ENCODE peak calls at places on chromosomes 5 and 9, in eight cellular contexts. One of them, this sample, is unnamed.

GRCh38 chr5:67164856-67165523 is 31.6 kb downstream of the CD180 start:
- DNase-seq in CD8-positive, alpha-beta T cell: no peak
- DNase-seq in stimulated activated CD8-positive, alpha-beta memory T cell treated with anti-CD3 and anti-CD28 coated beads, Interleukin-12 subunit alpha, Interleukin-12 subunit beta, amount 100 ng/mL, for 1 hour: no peak
- DNase-seq in T-helper 9 cell: no peak
- DNase-seq in germinal center: no peak
- DNase-seq in brain microvascular endothelial cell: no peak
- DNase-seq in A549: no peak
- DNase-seq in H9: no peak
- DNase-seq in this sample: no peak

GRCh38 chr9:126609711-126610388 is 3.9 kb upstream of the LMX1B start:
- DNase-seq in germinal center: no peak
- DNase-seq in A549: no peak
- DNase-seq in stimulated activated CD8-positive, alpha-beta memory T cell treated with anti-CD3 and anti-CD28 coated beads, Interleukin-12 subunit alpha, Interleukin-12 subunit beta, amount 100 ng/mL, for 1 hour: no peak
- DNase-seq in CD8-positive, alpha-beta T cell: no peak
- DNase-seq in T-helper 9 cell: no peak
- DNase-seq in brain microvascular endothelial cell: no peak
- DNase-seq in H9: no peak
- DNase-seq in this sample: no peak

GRCh38 chr5:174690256-174690655 is 34.1 kb upstream of the MSX2 start:
- DNase-seq in A549: peak
- DNase-seq in brain microvascular endothelial cell: no peak
- DNase-seq in H9: peak
- DNase-seq in stimulated activated CD8-positive, alpha-beta memory T cell treated with anti-CD3 and anti-CD28 coated beads, Interleukin-12 subunit alpha, Interleukin-12 subunit beta, amount 100 ng/mL, for 1 hour: no peak
- DNase-seq in T-helper 9 cell: no peak
- DNase-seq in germinal center: no peak
- DNase-seq in CD8-positive, alpha-beta T cell: no peak
- DNase-seq in this sample: no peak

GRCh38 chr5:76980518-76981144 is 27.8 kb downstream of the CRHBP start:
- DNase-seq in H9: no peak
- DNase-seq in germinal center: no peak
- DNase-seq in T-helper 9 cell: no peak
- DNase-seq in brain microvascular endothelial cell: no peak
- DNase-seq in CD8-positive, alpha-beta T cell: no peak
- DNase-seq in A549: no peak
- DNase-seq in stimulated activated CD8-positive, alpha-beta memory T cell treated with anti-CD3 and anti-CD28 coated beads, Interleukin-12 subunit alpha, Interleukin-12 subunit beta, amount 100 ng/mL, for 1 hour: no peak
- DNase-seq in this sample: no peak

GRCh38 chr5:1760656-1761452 is 38.8 kb downstream of the MRPL36 start:
- DNase-seq in H9: peak
- DNase-seq in stimulated activated CD8-positive, alpha-beta memory T cell treated with anti-CD3 and anti-CD28 coated beads, Interleukin-12 subunit alpha, Interleukin-12 subunit beta, amount 100 ng/mL, for 1 hour: no peak
- DNase-seq in germinal center: no peak
- DNase-seq in T-helper 9 cell: no peak
- DNase-seq in brain microvascular endothelial cell: no peak
- DNase-seq in CD8-positive, alpha-beta T cell: no peak
- DNase-seq in A549: no peak
- DNase-seq in this sample: no peak

GRCh38 chr5:9924614-9925013 is 294.5 kb upstream of the TAS2R1 start:
- DNase-seq in H9: no peak
- DNase-seq in germinal center: no peak
- DNase-seq in T-helper 9 cell: no peak
- DNase-seq in stimulated activated CD8-positive, alpha-beta memory T cell treated with anti-CD3 and anti-CD28 coated beads, Interleukin-12 subunit alpha, Interleukin-12 subunit beta, amount 100 ng/mL, for 1 hour: no peak
- DNase-seq in CD8-positive, alpha-beta T cell: no peak
- DNase-seq in brain microvascular endothelial cell: peak
- DNase-seq in A549: peak
- DNase-seq in this sample: peak

GRCh38 chr5:96247097-96247675 is 185.9 kb downstream of the PCSK1 start:
- DNase-seq in brain microvascular endothelial cell: no peak
- DNase-seq in A549: no peak
- DNase-seq in T-helper 9 cell: no peak
- DNase-seq in stimulated activated CD8-positive, alpha-beta memory T cell treated with anti-CD3 and anti-CD28 coated beads, Interleukin-12 subunit alpha, Interleukin-12 subunit beta, amount 100 ng/mL, for 1 hour: no peak
- DNase-seq in germinal center: no peak
- DNase-seq in CD8-positive, alpha-beta T cell: no peak
- DNase-seq in H9: no peak
- DNase-seq in this sample: no peak

GRCh38 chr5:141640051-141640415 is 3.2 kb downstream of the RELL2 start:
- DNase-seq in T-helper 9 cell: no peak
- DNase-seq in stimulated activated CD8-positive, alpha-beta memory T cell treated with anti-CD3 and anti-CD28 coated beads, Interleukin-12 subunit alpha, Interleukin-12 subunit beta, amount 100 ng/mL, for 1 hour: no peak
- DNase-seq in germinal center: no peak
- DNase-seq in A549: no peak
- DNase-seq in CD8-positive, alpha-beta T cell: no peak
- DNase-seq in brain microvascular endothelial cell: no peak
- DNase-seq in H9: no peak
- DNase-seq in this sample: no peak

GRCh38 chr5:66363097-66363496 is 219.0 kb downstream of the SREK1 start:
- DNase-seq in germinal center: no peak
- DNase-seq in brain microvascular endothelial cell: no peak
- DNase-seq in stimulated activated CD8-positive, alpha-beta memory T cell treated with anti-CD3 and anti-CD28 coated beads, Interleukin-12 subunit alpha, Interleukin-12 subunit beta, amount 100 ng/mL, for 1 hour: no peak
- DNase-seq in CD8-positive, alpha-beta T cell: no peak
- DNase-seq in A549: no peak
- DNase-seq in H9: no peak
- DNase-seq in T-helper 9 cell: no peak
- DNase-seq in this sample: no peak

GRCh38 chr5:45399041-45399440 is 297.1 kb downstream of the HCN1 start:
- DNase-seq in CD8-positive, alpha-beta T cell: no peak
- DNase-seq in H9: peak
- DNase-seq in brain microvascular endothelial cell: no peak
- DNase-seq in T-helper 9 cell: no peak
- DNase-seq in A549: no peak
- DNase-seq in stimulated activated CD8-positive, alpha-beta memory T cell treated with anti-CD3 and anti-CD28 coated beads, Interleukin-12 subunit alpha, Interleukin-12 subunit beta, amount 100 ng/mL, for 1 hour: no peak
- DNase-seq in germinal center: no peak
- DNase-seq in this sample: no peak

GRCh38 chr5:132464155-132464939 is 26.2 kb downstream of the IRF1 start:
- DNase-seq in A549: no peak
- DNase-seq in CD8-positive, alpha-beta T cell: no peak
- DNase-seq in germinal center: no peak
- DNase-seq in T-helper 9 cell: no peak
- DNase-seq in brain microvascular endothelial cell: no peak
- DNase-seq in stimulated activated CD8-positive, alpha-beta memory T cell treated with anti-CD3 and anti-CD28 coated beads, Interleukin-12 subunit alpha, Interleukin-12 subunit beta, amount 100 ng/mL, for 1 hour: no peak
- DNase-seq in H9: no peak
- DNase-seq in this sample: peak

GRCh38 chr5:123035320-123035949 is 1.1 kb downstream of the PPIC start:
- DNase-seq in T-helper 9 cell: no peak
- DNase-seq in A549: peak
- DNase-seq in stimulated activated CD8-positive, alpha-beta memory T cell treated with anti-CD3 and anti-CD28 coated beads, Interleukin-12 subunit alpha, Interleukin-12 subunit beta, amount 100 ng/mL, for 1 hour: no peak
- DNase-seq in brain microvascular endothelial cell: peak
- DNase-seq in H9: peak
- DNase-seq in germinal center: peak
- DNase-seq in CD8-positive, alpha-beta T cell: no peak
- DNase-seq in this sample: peak

GRCh38 chr5:56289602-56289987 is 56.5 kb upstream of the ANKRD55 start:
- DNase-seq in CD8-positive, alpha-beta T cell: no peak
- DNase-seq in brain microvascular endothelial cell: no peak
- DNase-seq in T-helper 9 cell: no peak
- DNase-seq in stimulated activated CD8-positive, alpha-beta memory T cell treated with anti-CD3 and anti-CD28 coated beads, Interleukin-12 subunit alpha, Interleukin-12 subunit beta, amount 100 ng/mL, for 1 hour: no peak
- DNase-seq in H9: no peak
- DNase-seq in germinal center: no peak
- DNase-seq in A549: no peak
- DNase-seq in this sample: no peak

GRCh38 chr9:97596906-97597305 is 36.3 kb downstream of the TSTD2 start:
- DNase-seq in brain microvascular endothelial cell: no peak
- DNase-seq in stimulated activated CD8-positive, alpha-beta memory T cell treated with anti-CD3 and anti-CD28 coated beads, Interleukin-12 subunit alpha, Interleukin-12 subunit beta, amount 100 ng/mL, for 1 hour: no peak
- DNase-seq in T-helper 9 cell: no peak
- DNase-seq in A549: no peak
- DNase-seq in CD8-positive, alpha-beta T cell: no peak
- DNase-seq in H9: no peak
- DNase-seq in germinal center: no peak
- DNase-seq in this sample: no peak

GRCh38 chr5:98513378-98513777 is 260.1 kb upstream of the RGMB start:
- DNase-seq in brain microvascular endothelial cell: no peak
- DNase-seq in A549: no peak
- DNase-seq in H9: peak
- DNase-seq in CD8-positive, alpha-beta T cell: no peak
- DNase-seq in stimulated activated CD8-positive, alpha-beta memory T cell treated with anti-CD3 and anti-CD28 coated beads, Interleukin-12 subunit alpha, Interleukin-12 subunit beta, amount 100 ng/mL, for 1 hour: no peak
- DNase-seq in T-helper 9 cell: no peak
- DNase-seq in germinal center: no peak
- DNase-seq in this sample: no peak

GRCh38 chr9:136726631-136727191 is 14.3 kb downstream of the DIPK1B start:
- DNase-seq in germinal center: peak
- DNase-seq in brain microvascular endothelial cell: peak
- DNase-seq in CD8-positive, alpha-beta T cell: peak
- DNase-seq in T-helper 9 cell: no peak
- DNase-seq in stimulated activated CD8-positive, alpha-beta memory T cell treated with anti-CD3 and anti-CD28 coated beads, Interleukin-12 subunit alpha, Interleukin-12 subunit beta, amount 100 ng/mL, for 1 hour: no peak
- DNase-seq in A549: no peak
- DNase-seq in H9: no peak
- DNase-seq in this sample: no peak

GRCh38 chr5:134242146-134242545 is 16.3 kb upstream of the PPP2CA start:
- DNase-seq in brain microvascular endothelial cell: peak
- DNase-seq in T-helper 9 cell: no peak
- DNase-seq in H9: no peak
- DNase-seq in germinal center: no peak
- DNase-seq in A549: no peak
- DNase-seq in stimulated activated CD8-positive, alpha-beta memory T cell treated with anti-CD3 and anti-CD28 coated beads, Interleukin-12 subunit alpha, Interleukin-12 subunit beta, amount 100 ng/mL, for 1 hour: no peak
- DNase-seq in CD8-positive, alpha-beta T cell: no peak
- DNase-seq in this sample: no peak